ENCODE peak calls at places on chromosomes 4 and X, in seven cellular contexts. X, T, E, V, Y, S and W are unnamed samples.

GRCh38 chrX:39983715-39984114 is 114.0 kb downstream of the BCOR start:
- DNase-seq in E (no peak), S (peak), Y (peak), X (peak), T (no peak), V (no peak), W (peak)

GRCh38 chr4:118206627-118207026 is 146.2 kb downstream of the PRSS12 start:
- DNase-seq in T (no peak), E (no peak), S (peak), Y (no peak), X (peak), V (no peak), W (no peak)

GRCh38 chr4:2924765-2925301 is 38.4 kb downstream of the NOP14 start:
- DNase-seq in Y (no peak), S (no peak), T (peak), E (peak), X (no peak), V (no peak), W (no peak)

GRCh38 chrX:63657821-63658220 is 127.2 kb downstream of the ARHGEF9 start:
- DNase-seq in S (peak), X (peak), T (no peak), E (no peak), V (peak), Y (peak), W (peak)

GRCh38 chrX:63922221-63922620 is 137.2 kb upstream of the ARHGEF9 start:
- DNase-seq in S (peak), T (no peak), Y (peak), V (no peak), X (peak), E (no peak), W (peak)

GRCh38 chr4:175412744-175413143 is 399.3 kb downstream of the GPM6A start:
- DNase-seq in S (peak), V (no peak), X (peak), E (no peak), Y (peak), T (no peak), W (peak)

GRCh38 chr4:182562350-182562749 is 319.1 kb downstream of the TENM3 start:
- DNase-seq in X (no peak), E (no peak), S (no peak), T (no peak), Y (no peak), V (no peak), W (no peak)

GRCh38 chr4:74754218-74754617 is 40.1 kb downstream of the BTC start:
- DNase-seq in X (no peak), S (no peak), E (no peak), T (no peak), Y (no peak), V (no peak), W (no peak)

GRCh38 chr4:8695237-8696219 is 103.0 kb downstream of the CPZ start:
- DNase-seq in S (no peak), Y (no peak), V (no peak), X (no peak), E (no peak), T (no peak), W (no peak)

GRCh38 chr4:169252339-169253086 is 18.2 kb downstream of the SH3RF1 start:
- DNase-seq in S (peak), T (no peak), E (no peak), Y (peak), V (no peak), X (no peak), W (peak)

GRCh38 chr4:104906274-104906673 is 240.4 kb upstream of the TET2 start:
- DNase-seq in T (no peak), V (no peak), Y (peak), E (no peak), X (no peak), S (no peak), W (no peak)

GRCh38 chrX:111322231-111322855 is 52.1 kb upstream of the CAPN6 start:
- DNase-seq in E (no peak), T (no peak), S (peak), V (no peak), X (no peak), Y (no peak), W (no peak)

GRCh38 chr4:145679991-145680455 is at the start of gene C4orf51:
- DNase-seq in V (no peak), T (peak), E (no peak), S (peak), Y (peak), X (peak), W (peak)

GRCh38 chr4:60865238-60865637 is 334.9 kb upstream of the ADGRL3 start:
- DNase-seq in Y (peak), X (no peak), T (no peak), V (no peak), E (no peak), S (no peak), W (no peak)

GRCh38 chr4:10267066-10267465 is 150.5 kb upstream of the WDR1 start:
- DNase-seq in E (no peak), V (no peak), Y (no peak), T (peak), X (no peak), S (no peak), W (no peak)

GRCh38 chr4:112348488-112349158 is 51.5 kb downstream of the ALPK1 start:
- DNase-seq in X (peak), V (no peak), E (no peak), S (peak), Y (peak), T (peak), W (peak)

GRCh38 chr4:169033660-169034059 is 23.6 kb upstream of the CBR4 start:
- DNase-seq in V (no peak), T (no peak), E (no peak), Y (no peak), S (no peak), X (no peak), W (no peak)

GRCh38 chrX:86047174-86047991 is at the start of gene CHM:
- DNase-seq in T (peak), E (peak), S (peak), V (peak), Y (peak), X (peak), W (peak)

GRCh38 chrX:139600105-139600504 is 69.6 kb downstream of the F9 start:
- DNase-seq in X (no peak), S (no peak), V (no peak), Y (no peak), T (no peak), E (no peak), W (no peak)

GRCh38 chrX:155867821-155868220 is 13.3 kb upstream of the VAMP7 start:
- DNase-seq in S (no peak), Y (no peak), X (no peak), V (no peak), T (no peak), E (no peak), W (no peak)

GRCh38 chr4:46270986-46271596 is 118.8 kb downstream of the GABRA2 start:
- DNase-seq in Y (peak), X (peak), S (peak), T (peak), E (no peak), V (no peak), W (peak)

GRCh38 chrX:24392709-24393108 is 32.3 kb downstream of the SUPT20HL1 start:
- DNase-seq in T (no peak), E (no peak), V (no peak), Y (peak), X (peak), S (no peak), W (no peak)

GRCh38 chr4:73573794-73574528 is 46.3 kb downstream of the RASSF6 start:
- DNase-seq in Y (peak), T (peak), V (no peak), X (peak), E (no peak), S (peak), W (peak)

GRCh38 chr4:156378053-156378665 is 424.5 kb upstream of the CTSO start:
- DNase-seq in V (no peak), T (peak), S (peak), X (no peak), Y (peak), E (no peak), W (peak)

GRCh38 chr4:156377036-156377700 is 423.5 kb upstream of the CTSO start:
- DNase-seq in V (no peak), S (peak), Y (peak), E (no peak), X (peak), T (no peak), W (peak)

GRCh38 chr4:156374069-156374468 is 420.4 kb upstream of the CTSO start:
- DNase-seq in X (no peak), V (no peak), T (no peak), E (no peak), S (no peak), Y (no peak), W (no peak)

DNA sequence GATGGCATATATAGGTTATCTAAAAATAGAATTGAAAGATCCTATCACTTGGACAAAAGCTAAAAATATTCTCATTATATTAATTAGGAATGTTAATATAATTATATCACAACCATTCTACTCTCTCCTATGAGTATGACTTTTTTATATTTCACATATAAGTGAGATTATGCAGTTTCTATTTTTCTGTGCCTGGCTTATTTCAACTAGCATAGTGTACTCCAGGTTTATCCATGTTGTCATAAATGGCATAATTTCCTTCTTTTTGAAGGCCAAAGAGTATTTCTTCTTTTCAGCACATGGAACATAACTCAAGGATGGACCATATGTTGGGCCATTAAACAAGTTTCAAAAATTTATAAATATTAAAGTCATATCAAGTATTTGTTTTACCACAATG is 421.2 kb upstream of the CTSO start:
- DNase-seq in T (no peak), S (no peak), Y (no peak), V (no peak), E (no peak), X (no peak), W (no peak)
- H3K4me3 ChIP-seq in T (no peak), S (no peak), Y (no peak), V (no peak), E (no peak), X (no peak), W (no peak)

GRCh38 chr4:188130355-188130754 is 8.9 kb upstream of the TRIML1 start:
- DNase-seq in X (no peak), T (no peak), Y (no peak), V (no peak), E (no peak), S (no peak), W (no peak)
- TF ChIP-seq CTCF in X (no peak), T (no peak), Y (no peak), V (no peak), E (no peak), S (no peak), W (no peak)

GRCh38 chrX:151176351-151176750 is at the start of gene GPR50:
- DNase-seq in T (no peak), V (no peak), E (no peak), Y (no peak), S (no peak), X (no peak), W (no peak)
- H3K4me3 ChIP-seq in T (no peak), V (no peak), E (no peak), Y (no peak), S (no peak), X (no peak), W (no peak)

GRCh38 chr4:85244638-85245037 is 230.3 kb upstream of the ARHGAP24 start:
- DNase-seq in E (no peak), S (no peak), V (no peak), Y (no peak), T (no peak), X (no peak), W (no peak)

GRCh38 chr4:85246055-85246454 is 228.9 kb upstream of the ARHGAP24 start:
- DNase-seq in V (peak), T (no peak), S (no peak), E (no peak), X (no peak), Y (no peak), W (no peak)

DNA sequence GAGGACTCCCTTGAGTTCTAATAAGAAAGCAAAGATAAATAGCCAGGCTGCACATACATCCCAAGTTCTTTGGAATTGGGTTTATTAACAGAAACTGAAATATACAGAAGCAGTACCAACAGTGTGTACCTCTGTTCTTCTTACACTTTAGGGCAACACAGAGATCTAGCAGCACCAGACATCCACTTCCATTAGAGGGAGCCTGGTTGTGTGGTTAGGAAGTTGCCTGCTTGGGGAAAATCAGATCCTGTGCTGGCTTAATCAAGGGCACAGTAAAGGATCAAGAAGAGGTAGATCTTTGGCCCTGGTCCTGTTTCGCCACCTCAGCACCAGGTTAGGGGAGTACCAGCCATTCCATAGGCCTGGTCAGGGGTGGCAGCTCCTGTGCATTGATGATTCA is 231.1 kb upstream of the ARHGAP24 start:
- DNase-seq in X (peak), S (peak), Y (no peak), V (no peak), T (no peak), E (no peak), W (peak)
- TF ChIP-seq CTCF in X (peak), S (peak), Y (no peak), V (no peak), T (peak), E (no peak), W (peak)

DNA sequence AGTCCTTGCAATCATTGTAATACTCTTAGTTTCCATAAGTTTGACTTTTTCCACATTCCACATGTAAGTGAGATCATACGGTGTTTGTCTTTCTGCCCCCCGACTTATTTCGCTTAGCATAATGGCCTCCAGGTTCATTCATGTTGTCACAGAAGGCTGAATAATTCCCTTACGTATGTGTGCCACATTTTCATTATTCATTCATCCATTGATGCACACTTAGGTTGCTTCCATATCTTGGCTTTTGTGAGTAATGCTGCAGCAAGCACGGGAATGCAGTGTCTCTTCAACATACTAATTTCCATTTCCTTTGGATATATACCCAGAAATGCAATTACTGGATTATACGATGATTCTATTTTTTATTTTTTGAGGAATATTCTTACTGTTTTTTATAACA is 22.0 kb upstream of the VEGFC start:
- DNase-seq in S (peak), V (no peak), E (no peak), Y (no peak), X (peak), T (no peak), W (no peak)
- H3K4me3 ChIP-seq in S (no peak), V (no peak), E (no peak), Y (no peak), X (no peak), T (no peak), W (no peak)

DNA sequence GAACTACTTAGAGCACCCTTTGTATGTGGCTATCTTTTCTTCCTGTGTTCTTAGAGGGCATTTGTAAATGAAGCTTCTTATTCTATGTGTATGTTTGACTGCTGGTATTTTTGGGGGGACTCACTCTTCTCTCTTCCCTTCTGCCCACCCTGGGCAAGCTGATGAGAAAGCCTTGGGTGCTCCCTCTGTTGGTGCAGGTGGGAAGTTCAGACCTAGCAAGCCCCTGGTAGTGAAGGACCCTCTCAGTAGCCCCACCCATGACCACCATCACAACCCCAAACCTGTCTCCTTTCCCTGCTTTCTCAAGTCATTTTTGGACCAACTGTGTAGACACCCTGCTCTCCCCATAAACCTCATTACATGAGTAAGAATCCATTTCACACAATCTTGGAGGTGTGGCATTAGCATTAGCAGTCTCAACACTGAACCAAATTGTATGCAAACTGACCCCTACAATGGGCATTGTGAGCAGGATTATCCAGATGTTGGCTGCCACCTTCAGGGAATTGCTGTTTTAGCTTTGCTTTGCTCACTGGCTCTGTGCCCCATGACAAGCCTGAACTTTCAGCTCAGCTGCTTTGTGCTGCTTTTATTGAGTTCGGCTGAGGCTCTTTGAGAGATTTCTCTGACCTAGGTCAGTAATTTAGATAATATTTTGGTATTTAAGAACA is 27.9 kb downstream of the TRIM61 start:
- DNase-seq in Y (no peak), S (peak), E (no peak), X (peak), V (no peak), T (peak), W (no peak)
- TF ChIP-seq CTCF in Y (no peak), S (peak), E (no peak), X (peak), V (no peak), T (peak), W (peak)

GRCh38 chrX:54640721-54641120 is 110.7 kb downstream of the GNL3L start:
- DNase-seq in E (peak), T (peak), V (no peak), S (peak), Y (peak), X (no peak), W (peak)

GRCh38 chrX:54641530-54641929 is 111.5 kb downstream of the GNL3L start:
- DNase-seq in T (no peak), V (no peak), S (peak), E (no peak), Y (no peak), X (no peak), W (no peak)

GRCh38 chrX:54639018-54639345 is 109.0 kb downstream of the GNL3L start:
- DNase-seq in V (no peak), T (no peak), S (no peak), Y (no peak), E (no peak), X (no peak), W (no peak)

GRCh38 chrX:54639346-54640102 is 109.5 kb downstream of the GNL3L start:
- DNase-seq in X (peak), T (peak), E (peak), Y (peak), S (peak), V (peak), W (peak)

DNA sequence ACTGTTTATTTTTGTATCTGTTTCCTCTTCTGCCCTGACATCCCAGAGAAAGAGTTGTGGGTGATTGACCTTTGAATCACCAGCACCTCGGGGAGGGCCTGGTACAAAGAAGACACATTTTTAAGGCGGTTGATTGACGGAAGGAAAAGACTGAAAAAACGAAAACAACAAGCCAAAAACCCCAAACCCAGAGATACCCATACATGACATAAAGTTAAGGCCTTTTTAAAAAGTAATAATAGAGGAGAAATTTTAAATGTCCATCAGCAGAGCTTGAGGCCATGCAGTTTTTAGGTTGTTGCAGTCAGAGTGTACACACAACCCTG is 110.0 kb downstream of the GNL3L start:
- DNase-seq in X (no peak), Y (no peak), E (no peak), S (peak), T (no peak), V (no peak), W (no peak)
- H3K4me3 ChIP-seq in X (peak), Y (peak), E (peak), S (peak), T (no peak), V (peak), W (peak)